ENCODE peak calls at places on chromosomes 2 and 18, in ten cellular contexts. One of them, this sample, is unnamed.

GRCh38 chr2:1613731-1614354 is 130.5 kb downstream of the PXDN start:
- DNase-seq in suprapubic skin: no peak
- DNase-seq in A549: no peak
- DNase-seq in transverse colon: no peak
- DNase-seq in HepG2: no peak
- DNase-seq in stomach: no peak
- DNase-seq in spleen: no peak
- DNase-seq in esophagus muscularis mucosa: no peak
- DNase-seq in sigmoid colon: no peak
- DNase-seq in tibial nerve: no peak
- DNase-seq in this sample: no peak

GRCh38 chr18:46891742-46892214 is 25.5 kb downstream of the PIAS2 start:
- DNase-seq in esophagus muscularis mucosa: no peak
- DNase-seq in suprapubic skin: no peak
- DNase-seq in transverse colon: no peak
- DNase-seq in sigmoid colon: no peak
- DNase-seq in stomach: no peak
- DNase-seq in spleen: no peak
- DNase-seq in A549: no peak
- DNase-seq in HepG2: no peak
- DNase-seq in tibial nerve: no peak
- DNase-seq in this sample: no peak

GRCh38 chr2:134185639-134186038 is 68.2 kb upstream of the MGAT5 start:
- DNase-seq in stomach: no peak
- DNase-seq in tibial nerve: no peak
- DNase-seq in transverse colon: no peak
- DNase-seq in sigmoid colon: no peak
- DNase-seq in HepG2: no peak
- DNase-seq in esophagus muscularis mucosa: no peak
- DNase-seq in suprapubic skin: no peak
- DNase-seq in A549: no peak
- DNase-seq in spleen: no peak
- DNase-seq in this sample: no peak

GRCh38 chr2:171655584-171655983 is 31.7 kb upstream of the DYNC1I2 start:
- DNase-seq in stomach: no peak
- DNase-seq in tibial nerve: no peak
- DNase-seq in esophagus muscularis mucosa: no peak
- DNase-seq in sigmoid colon: no peak
- DNase-seq in transverse colon: no peak
- DNase-seq in A549: no peak
- DNase-seq in HepG2: no peak
- DNase-seq in suprapubic skin: no peak
- DNase-seq in spleen: no peak
- DNase-seq in this sample: no peak

GRCh38 chr18:3966246-3966984 is 488.7 kb downstream of the DLGAP1 start:
- DNase-seq in transverse colon: no peak
- DNase-seq in stomach: no peak
- DNase-seq in suprapubic skin: no peak
- DNase-seq in A549: peak
- DNase-seq in tibial nerve: no peak
- DNase-seq in esophagus muscularis mucosa: no peak
- DNase-seq in spleen: no peak
- DNase-seq in HepG2: no peak
- DNase-seq in sigmoid colon: no peak
- DNase-seq in this sample: no peak

GRCh38 chr2:241796610-241797138 is 12.3 kb upstream of the NEU4 start:
- DNase-seq in esophagus muscularis mucosa: no peak
- DNase-seq in suprapubic skin: no peak
- DNase-seq in tibial nerve: peak
- DNase-seq in spleen: peak
- DNase-seq in stomach: no peak
- DNase-seq in A549: no peak
- DNase-seq in HepG2: no peak
- DNase-seq in transverse colon: peak
- DNase-seq in sigmoid colon: peak
- DNase-seq in this sample: no peak

GRCh38 chr2:200786826-200787225 is 24.9 kb upstream of the BZW1 start:
- DNase-seq in HepG2: no peak
- DNase-seq in suprapubic skin: no peak
- DNase-seq in tibial nerve: no peak
- DNase-seq in spleen: no peak
- DNase-seq in sigmoid colon: no peak
- DNase-seq in esophagus muscularis mucosa: no peak
- DNase-seq in transverse colon: no peak
- DNase-seq in A549: peak
- DNase-seq in stomach: no peak
- DNase-seq in this sample: no peak

GRCh38 chr2:101759162-101759561 is 61.7 kb downstream of the MAP4K4 start:
- DNase-seq in transverse colon: no peak
- DNase-seq in suprapubic skin: no peak
- DNase-seq in sigmoid colon: no peak
- DNase-seq in stomach: no peak
- DNase-seq in esophagus muscularis mucosa: peak
- DNase-seq in HepG2: no peak
- DNase-seq in spleen: no peak
- DNase-seq in A549: peak
- DNase-seq in tibial nerve: no peak
- DNase-seq in this sample: peak

GRCh38 chr2:179467111-179467510 is 202.5 kb upstream of the SESTD1 start:
- DNase-seq in sigmoid colon: no peak
- DNase-seq in suprapubic skin: no peak
- DNase-seq in transverse colon: no peak
- DNase-seq in spleen: no peak
- DNase-seq in esophagus muscularis mucosa: no peak
- DNase-seq in stomach: no peak
- DNase-seq in tibial nerve: no peak
- DNase-seq in A549: no peak
- DNase-seq in HepG2: no peak
- DNase-seq in this sample: no peak

GRCh38 chr2:75710220-75710576 is 517 bp downstream of the GCFC2 start:
- DNase-seq in HepG2: no peak
- DNase-seq in sigmoid colon: no peak
- DNase-seq in transverse colon: no peak
- DNase-seq in esophagus muscularis mucosa: no peak
- DNase-seq in suprapubic skin: no peak
- DNase-seq in spleen: no peak
- DNase-seq in A549: no peak
- DNase-seq in tibial nerve: no peak
- DNase-seq in stomach: no peak
- DNase-seq in this sample: no peak

GRCh38 chr2:37671013-37671815 is at the start of gene CDC42EP3:
- DNase-seq in esophagus muscularis mucosa: no peak
- DNase-seq in spleen: peak
- DNase-seq in suprapubic skin: peak
- DNase-seq in stomach: peak
- DNase-seq in tibial nerve: peak
- DNase-seq in HepG2: no peak
- DNase-seq in A549: peak
- DNase-seq in transverse colon: peak
- DNase-seq in sigmoid colon: peak
- DNase-seq in this sample: peak

GRCh38 chr18:10822457-10822856 is 296.6 kb downstream of the NAPG start:
- DNase-seq in A549: no peak
- DNase-seq in transverse colon: no peak
- DNase-seq in sigmoid colon: no peak
- DNase-seq in spleen: no peak
- DNase-seq in esophagus muscularis mucosa: peak
- DNase-seq in tibial nerve: no peak
- DNase-seq in HepG2: no peak
- DNase-seq in suprapubic skin: no peak
- DNase-seq in stomach: no peak
- DNase-seq in this sample: no peak

GRCh38 chr2:8152392-8153257 is 529.2 kb upstream of the ID2 start:
- DNase-seq in suprapubic skin: no peak
- DNase-seq in stomach: no peak
- DNase-seq in esophagus muscularis mucosa: peak
- DNase-seq in HepG2: no peak
- DNase-seq in A549: no peak
- DNase-seq in transverse colon: no peak
- DNase-seq in tibial nerve: no peak
- DNase-seq in sigmoid colon: no peak
- DNase-seq in spleen: no peak
- DNase-seq in this sample: no peak

GRCh38 chr2:226030369-226031077 is 631.0 kb downstream of the NYAP2 start:
- DNase-seq in transverse colon: no peak
- DNase-seq in sigmoid colon: no peak
- DNase-seq in A549: no peak
- DNase-seq in stomach: no peak
- DNase-seq in tibial nerve: no peak
- DNase-seq in suprapubic skin: no peak
- DNase-seq in spleen: no peak
- DNase-seq in esophagus muscularis mucosa: no peak
- DNase-seq in HepG2: peak
- DNase-seq in this sample: no peak

GRCh38 chr2:226031078-226031937 is 631.8 kb downstream of the NYAP2 start:
- DNase-seq in tibial nerve: peak
- DNase-seq in transverse colon: peak
- DNase-seq in stomach: peak
- DNase-seq in esophagus muscularis mucosa: no peak
- DNase-seq in A549: peak
- DNase-seq in HepG2: peak
- DNase-seq in spleen: peak
- DNase-seq in suprapubic skin: peak
- DNase-seq in sigmoid colon: peak
- DNase-seq in this sample: peak

GRCh38 chr2:226031962-226032441 is 632.5 kb downstream of the NYAP2 start:
- DNase-seq in HepG2: peak
- DNase-seq in sigmoid colon: no peak
- DNase-seq in tibial nerve: no peak
- DNase-seq in suprapubic skin: no peak
- DNase-seq in esophagus muscularis mucosa: no peak
- DNase-seq in transverse colon: no peak
- DNase-seq in spleen: no peak
- DNase-seq in A549: no peak
- DNase-seq in stomach: no peak
- DNase-seq in this sample: no peak
- TF ChIP-seq POLR2A in HepG2: no peak
- TF ChIP-seq POLR2A in sigmoid colon: no peak
- TF ChIP-seq POLR2A in tibial nerve: no peak
- TF ChIP-seq POLR2A in suprapubic skin: no peak
- TF ChIP-seq POLR2A in esophagus muscularis mucosa: no peak
- TF ChIP-seq POLR2A in transverse colon: no peak
- TF ChIP-seq POLR2A in spleen: no peak
- TF ChIP-seq POLR2A in A549: no peak
- TF ChIP-seq POLR2A in stomach: no peak
- TF ChIP-seq POLR2A in this sample: no peak

GRCh38 chr2:224883172-224883516 is 159.1 kb downstream of the DOCK10 start:
- DNase-seq in HepG2: no peak
- DNase-seq in tibial nerve: no peak
- DNase-seq in stomach: no peak
- DNase-seq in spleen: no peak
- DNase-seq in transverse colon: no peak
- DNase-seq in A549: no peak
- DNase-seq in suprapubic skin: no peak
- DNase-seq in esophagus muscularis mucosa: no peak
- DNase-seq in sigmoid colon: no peak
- DNase-seq in this sample: no peak
- H3K27ac ChIP-seq in HepG2: no peak
- H3K27ac ChIP-seq in tibial nerve: no peak
- H3K27ac ChIP-seq in stomach: no peak
- H3K27ac ChIP-seq in spleen: peak
- H3K27ac ChIP-seq in transverse colon: no peak
- H3K27ac ChIP-seq in A549: peak
- H3K27ac ChIP-seq in suprapubic skin: no peak
- H3K27ac ChIP-seq in esophagus muscularis mucosa: no peak
- H3K27ac ChIP-seq in sigmoid colon: no peak
- H3K27ac ChIP-seq in this sample: no peak

GRCh38 chr18:13726228-13726971 is at the start of the genes FAM210A and RNMT:
- DNase-seq in transverse colon: peak
- DNase-seq in esophagus muscularis mucosa: peak
- DNase-seq in tibial nerve: peak
- DNase-seq in suprapubic skin: peak
- DNase-seq in sigmoid colon: peak
- DNase-seq in HepG2: peak
- DNase-seq in stomach: peak
- DNase-seq in A549: peak
- DNase-seq in spleen: peak
- DNase-seq in this sample: peak
- TF ChIP-seq POLR2A in transverse colon: peak
- TF ChIP-seq POLR2A in esophagus muscularis mucosa: peak
- TF ChIP-seq POLR2A in tibial nerve: peak
- TF ChIP-seq POLR2A in suprapubic skin: peak
- TF ChIP-seq POLR2A in sigmoid colon: peak
- TF ChIP-seq POLR2A in HepG2: peak
- TF ChIP-seq POLR2A in stomach: peak
- TF ChIP-seq POLR2A in A549: peak
- TF ChIP-seq POLR2A in spleen: peak
- TF ChIP-seq POLR2A in this sample: peak

GRCh38 chr2:150485871-150486538 is 1.5 kb downstream of the RND3 start:
- DNase-seq in spleen: peak
- DNase-seq in suprapubic skin: peak
- DNase-seq in sigmoid colon: peak
- DNase-seq in tibial nerve: peak
- DNase-seq in transverse colon: peak
- DNase-seq in stomach: peak
- DNase-seq in A549: peak
- DNase-seq in HepG2: no peak
- DNase-seq in esophagus muscularis mucosa: no peak
- DNase-seq in this sample: peak

GRCh38 chr2:150483532-150483931 is 3.9 kb downstream of the RND3 start:
- DNase-seq in transverse colon: no peak
- DNase-seq in tibial nerve: no peak
- DNase-seq in sigmoid colon: no peak
- DNase-seq in suprapubic skin: no peak
- DNase-seq in esophagus muscularis mucosa: no peak
- DNase-seq in spleen: no peak
- DNase-seq in A549: no peak
- DNase-seq in HepG2: no peak
- DNase-seq in stomach: no peak
- DNase-seq in this sample: no peak

GRCh38 chr2:150485114-150485870 is 2.2 kb downstream of the RND3 start:
- DNase-seq in A549: peak
- DNase-seq in transverse colon: peak
- DNase-seq in spleen: peak
- DNase-seq in stomach: peak
- DNase-seq in HepG2: peak
- DNase-seq in sigmoid colon: peak
- DNase-seq in suprapubic skin: peak
- DNase-seq in esophagus muscularis mucosa: no peak
- DNase-seq in tibial nerve: peak
- DNase-seq in this sample: peak

GRCh38 chr2:150484006-150484405 is 3.5 kb downstream of the RND3 start:
- DNase-seq in suprapubic skin: no peak
- DNase-seq in spleen: no peak
- DNase-seq in transverse colon: no peak
- DNase-seq in A549: no peak
- DNase-seq in stomach: no peak
- DNase-seq in HepG2: no peak
- DNase-seq in tibial nerve: no peak
- DNase-seq in esophagus muscularis mucosa: no peak
- DNase-seq in sigmoid colon: no peak
- DNase-seq in this sample: no peak

DNA sequence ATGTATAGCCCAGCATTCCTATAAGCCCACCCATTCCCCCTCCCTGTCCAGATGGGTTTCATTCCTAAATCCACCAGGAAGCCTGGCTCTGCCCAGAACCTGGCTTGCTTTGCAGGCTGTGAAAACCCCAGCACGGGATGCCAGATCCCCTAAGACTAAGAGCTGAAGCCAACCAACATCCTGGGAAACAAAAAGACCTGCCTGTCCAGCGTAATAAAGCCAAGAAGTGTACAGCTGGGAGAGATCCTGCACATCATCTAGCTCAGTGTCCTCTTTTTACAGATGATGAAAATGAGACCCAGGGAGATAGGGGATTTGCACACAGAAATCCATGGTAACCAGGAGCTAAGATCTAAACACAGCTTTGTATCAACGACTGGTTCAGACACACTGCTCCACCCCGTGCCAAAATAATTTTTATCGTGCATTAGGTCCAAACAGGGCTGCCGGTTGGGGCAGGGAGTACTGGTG is 3.0 kb downstream of the RND3 start:
- DNase-seq in HepG2: no peak
- DNase-seq in esophagus muscularis mucosa: no peak
- DNase-seq in tibial nerve: no peak
- DNase-seq in spleen: no peak
- DNase-seq in sigmoid colon: peak
- DNase-seq in stomach: no peak
- DNase-seq in transverse colon: no peak
- DNase-seq in suprapubic skin: no peak
- DNase-seq in A549: no peak
- DNase-seq in this sample: no peak
- H3K27ac ChIP-seq in HepG2: no peak
- H3K27ac ChIP-seq in esophagus muscularis mucosa: peak
- H3K27ac ChIP-seq in tibial nerve: peak
- H3K27ac ChIP-seq in spleen: peak
- H3K27ac ChIP-seq in sigmoid colon: peak
- H3K27ac ChIP-seq in stomach: no peak
- H3K27ac ChIP-seq in transverse colon: peak
- H3K27ac ChIP-seq in suprapubic skin: peak
- H3K27ac ChIP-seq in A549: peak
- H3K27ac ChIP-seq in this sample: peak